ENCODE peak calls at places on chromosomes 1 and 21, in ten cellular contexts. I is mammary epithelial cell, F is PC-3, D is endothelial cell of umbilical vein, Z is IMR-90, R is GM23248, E is trophoblast cell, K is astrocyte, W is mesenchymal stem cell, M is fibroblast of lung. U is an unnamed sample.

GRCh38 chr1:207129053-207129452 is 25.0 kb downstream of the C4BPA start:
- DNase-seq in E (no peak), M (no peak), R (no peak), W (no peak), K (no peak), I (no peak), F (no peak), D (no peak), Z (no peak), U (no peak)

GRCh38 chr1:100584761-100585745 is 47.1 kb downstream of the GPR88 start:
- DNase-seq in W (peak; percentile 12), F (peak; percentile 44), M (no peak), K (peak; percentile 78), D (peak; percentile 64), E (peak; percentile 18), Z (peak; percentile 12), R (peak; percentile 61), I (peak; percentile 40), U (no peak)

GRCh38 chr1:43688594-43689000 is 18.7 kb upstream of the ST3GAL3 start:
- DNase-seq in R (peak; percentile 89), D (peak; percentile 64), K (peak; percentile 73), M (peak; percentile 70), F (peak; percentile 27), W (peak; percentile 74), I (peak; percentile 53), E (no peak), Z (peak; percentile 94), U (peak; percentile 92)

GRCh38 chr1:89780721-89781120 is 40.1 kb upstream of the LRRC8D start:
- DNase-seq in W (peak; percentile 62), R (peak; percentile 76), M (peak; percentile 70), Z (peak; percentile 69), F (peak; percentile 76), I (peak; percentile 50), K (peak; percentile 41), E (peak; percentile 89), D (peak; percentile 61), U (no peak)

GRCh38 chr1:8384088-8384487 is 66.2 kb downstream of the SLC45A1 start:
- DNase-seq in M (no peak), K (no peak), Z (peak; percentile 59), I (no peak), D (peak; percentile 65), W (peak; percentile 54), E (no peak), R (peak; percentile 30), F (no peak), U (no peak)

GRCh38 chr1:71304125-71304524 is 223.3 kb upstream of the ZRANB2 start:
- DNase-seq in R (no peak), E (no peak), M (no peak), F (no peak), I (no peak), W (peak; percentile 13), K (no peak), Z (no peak), D (no peak), U (no peak)

GRCh38 chr1:16152521-16153087 is 3.3 kb downstream of the EPHA2 start:
- DNase-seq in D (peak; percentile 74), K (peak; percentile 52), F (no peak), I (no peak), W (no peak), Z (peak; percentile 44), E (no peak), M (peak; percentile 42), R (no peak), U (peak; percentile 88)

GRCh38 chr1:200118779-200119505 is 91.4 kb downstream of the NR5A2 start:
- DNase-seq in Z (no peak), M (no peak), F (no peak), R (no peak), I (no peak), K (no peak), D (no peak), W (no peak), E (no peak), U (no peak)

GRCh38 chr1:172845371-172845770 is 186.5 kb downstream of the FASLG start:
- DNase-seq in R (peak; percentile 45), D (no peak), K (peak; percentile 27), I (no peak), E (peak; percentile 9), M (no peak), F (no peak), W (peak; percentile 46), Z (peak; percentile 20), U (no peak)

GRCh38 chr1:1677718-1678580 is 14.6 kb downstream of the SLC35E2B start:
- DNase-seq in E (no peak), F (peak; percentile 0), I (no peak), M (no peak), K (no peak), R (no peak), W (no peak), D (no peak), Z (no peak), U (peak; percentile 71)

GRCh38 chr21:39616373-39616772 is 3.6 kb downstream of the B3GALT5 start:
- DNase-seq in Z (no peak), R (no peak), F (peak; percentile 53), K (no peak), E (no peak), D (no peak), M (no peak), I (no peak), W (no peak), U (no peak)

GRCh38 chr1:37808369-37809319 is 636 bp upstream of the YRDC start:
- DNase-seq in K (peak; percentile 60), F (peak; percentile 65), W (peak; percentile 89), M (peak; percentile 77), E (peak; percentile 50), Z (peak; percentile 76), I (peak; percentile 75), R (peak; percentile 90), D (peak; percentile 59), U (peak; percentile 100)

GRCh38 chr1:241396747-241397691 is 40.0 kb upstream of the RGS7 start:
- DNase-seq in F (peak; percentile 60), W (peak; percentile 70), R (no peak), D (no peak), Z (peak; percentile 18), K (no peak), E (peak; percentile 58), I (peak; percentile 40), M (peak; percentile 10), U (peak; percentile 38)

GRCh38 chr1:177309884-177310283 is 139.1 kb downstream of the BRINP2 start:
- DNase-seq in E (no peak), R (peak; percentile 10), M (no peak), I (no peak), K (no peak), F (peak; percentile 28), Z (no peak), D (no peak), W (no peak), U (no peak)

GRCh38 chr1:17596651-17597509 is 57.4 kb downstream of the ARHGEF10L start:
- DNase-seq in R (no peak), K (no peak), E (no peak), I (no peak), M (no peak), F (no peak), W (peak; percentile 9), Z (no peak), D (no peak), U (peak; percentile 63)

GRCh38 chr1:17599301-17600300 is 60.1 kb downstream of the ARHGEF10L start:
- DNase-seq in I (no peak), E (no peak), D (no peak), M (no peak), F (no peak), R (no peak), Z (no peak), K (no peak), W (no peak), U (peak; percentile 29)

GRCh38 chr1:17597651-17598050 is 58.2 kb downstream of the ARHGEF10L start:
- DNase-seq in M (no peak), D (no peak), Z (no peak), R (no peak), K (no peak), I (peak; percentile 23), E (peak; percentile 25), W (no peak), F (no peak), U (peak; percentile 1)

GRCh38 chr1:17600313-17600712 is 60.8 kb downstream of the ARHGEF10L start:
- DNase-seq in Z (no peak), K (no peak), D (no peak), E (no peak), R (no peak), I (no peak), M (no peak), F (no peak), W (no peak), U (peak; percentile 13)

GRCh38 chr1:17598251-17598650 is 58.8 kb downstream of the ARHGEF10L start:
- DNase-seq in E (peak; percentile 90), R (no peak), W (no peak), I (no peak), D (no peak), F (no peak), M (no peak), Z (no peak), K (no peak), U (peak; percentile 10)
- H3K4me2 ChIP-seq in E (no peak overlapping the region), R (no peak overlapping the region), W (no peak overlapping the region), I (no peak overlapping the region), D (no peak overlapping the region), F (no peak overlapping the region), M (no peak overlapping the region), Z (no peak overlapping the region), K (no peak overlapping the region), U (no peak overlapping the region)

DNA sequence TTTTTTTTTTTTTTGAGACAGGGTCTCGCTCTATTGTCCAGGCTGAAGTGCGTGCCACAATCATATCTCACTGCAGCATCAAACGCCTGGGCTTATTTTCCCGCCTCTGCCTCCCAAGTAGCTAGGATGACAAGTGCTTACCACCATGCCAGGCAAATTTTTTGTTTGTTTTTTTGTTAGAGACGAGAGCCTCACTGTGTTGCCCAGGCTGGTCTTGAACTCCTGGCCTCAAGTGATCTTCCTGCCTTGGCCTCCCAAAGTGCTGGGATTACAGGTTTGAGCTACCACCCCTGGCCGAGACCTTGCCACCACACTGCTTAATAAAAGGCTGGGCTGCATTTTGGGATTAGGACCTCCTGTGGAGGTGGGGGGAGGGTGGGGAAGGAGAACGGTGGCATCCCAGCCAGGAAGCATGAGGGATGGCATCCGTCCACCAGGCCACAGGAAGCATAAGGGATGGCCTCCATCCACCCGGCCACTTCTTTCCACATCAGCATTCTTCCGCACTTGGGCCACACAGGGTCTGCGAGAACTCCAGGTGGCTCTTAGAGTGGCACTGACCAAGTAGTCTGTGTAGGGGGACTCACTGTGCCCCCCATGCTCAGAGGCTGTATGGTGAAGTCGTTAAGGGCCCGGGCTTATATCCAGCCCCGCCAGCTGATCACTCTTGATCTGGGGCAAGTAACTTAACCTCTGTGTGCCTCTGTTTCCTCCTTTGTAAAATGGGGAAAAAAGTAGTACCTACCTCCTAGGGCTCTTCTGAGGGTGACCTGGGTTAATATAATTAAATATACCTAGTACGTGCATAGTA is 75.0 kb downstream of the GALNT2 start:
- DNase-seq in K (no peak), M (no peak), D (no peak), I (no peak), W (no peak), F (no peak), R (no peak), E (no peak), Z (no peak), U (no peak)
- H3K4me2 ChIP-seq in K (no peak overlapping the region), M (no peak overlapping the region), D (no peak overlapping the region), I (no peak overlapping the region), W (no peak overlapping the region), F (no peak overlapping the region), R (no peak overlapping the region), E (no peak overlapping the region), Z (no peak overlapping the region), U (no peak overlapping the region)

GRCh38 chr1:171653796-171654704 is 1.6 kb upstream of the MYOC start:
- DNase-seq in W (peak; percentile 8), F (peak; percentile 62), D (no peak), R (peak; percentile 50), M (peak; percentile 3), Z (peak; percentile 10), I (no peak), K (peak; percentile 65), E (no peak), U (peak; percentile 61)
- H3K4me2 ChIP-seq in W (no peak overlapping the region), F (peak overlapping the region; percentile 19), D (peak overlapping the region; percentile 63), R (peak overlapping the region; percentile 65), M (peak overlapping the region; percentile 8), Z (peak overlapping the region; percentile 29), I (no peak overlapping the region), K (peak overlapping the region; percentile 40), E (no peak overlapping the region), U (peak overlapping the region; percentile 67)

GRCh38 chr1:39490596-39491145 is 765 bp upstream of the BMP8A start:
- DNase-seq in K (no peak), E (peak; percentile 24), M (no peak), F (no peak), I (peak; percentile 19), Z (no peak), W (no peak), D (no peak), R (peak; percentile 15), U (peak; percentile 88)
- H3K4me2 ChIP-seq in K (peak overlapping the region; percentile 82), E (peak overlapping the region; percentile 93), M (peak overlapping the region; percentile 59), F (peak overlapping the region; percentile 88), I (peak overlapping the region; percentile 88), Z (no peak overlapping the region), W (peak overlapping the region; percentile 91), D (peak overlapping the region; percentile 70), R (no peak overlapping the region), U (peak overlapping the region; percentile 55)